ENCODE peak calls at places on chromosomes 11 and 22, in eight cellular contexts. L is testis, A is DND-41, E is HCT116, T is neural progenitor cell, X is SK-N-SH, C is body of pancreas, V is fibroblast of pulmonary artery. M is an unnamed sample.

GRCh38 chr22:33874206-33874605 is 46.1 kb downstream of the LARGE1 start:
- DNase-seq in T (peak; percentile 38), A (no peak), V (no peak), X (no peak), L (no peak), E (no peak), C (no peak), M (no peak)

GRCh38 chr22:46579751-46580449 is 40.3 kb upstream of the GRAMD4 start:
- DNase-seq in L (no peak), C (no peak), T (no peak), X (no peak), E (no peak), A (no peak), V (no peak), M (no peak)

GRCh38 chr22:41929158-41929896 is 2.7 kb upstream of the TNFRSF13C start:
- DNase-seq in T (no peak), E (no peak), X (no peak), V (no peak), C (no peak), L (no peak), A (no peak), M (no peak)

GRCh38 chr22:27436591-27436990 is 365.0 kb downstream of the MN1 start:
- DNase-seq in L (no peak), A (no peak), X (no peak), T (no peak), E (no peak), C (no peak), V (no peak), M (no peak)

GRCh38 chr11:87366766-87367405 is 329.2 kb downstream of the TMEM135 start:
- DNase-seq in A (no peak), L (no peak), E (no peak), T (no peak), V (no peak), X (no peak), C (no peak), M (no peak)

GRCh38 chr22:37848587-37849088 is 581 bp upstream of the EIF3L start:
- DNase-seq in T (peak; percentile 32), C (no peak), A (peak; percentile 27), L (no peak), E (peak; percentile 31), V (peak; percentile 48), X (peak; percentile 43), M (no peak)

GRCh38 chr22:46365166-46365624 is 29.7 kb downstream of the TRMU start:
- DNase-seq in L (no peak), A (no peak), T (no peak), E (no peak), V (no peak), X (no peak), C (no peak), M (no peak)

GRCh38 chr22:42996646-42997365 is 18.1 kb downstream of the PACSIN2 start:
- DNase-seq in A (no peak), C (peak; percentile 57), X (no peak), T (no peak), E (no peak), V (no peak), L (no peak), M (no peak)

GRCh38 chr22:46465348-46465725 is 72.1 kb downstream of the CELSR1 start:
- DNase-seq in L (no peak), E (no peak), X (no peak), A (no peak), V (no peak), T (no peak), C (no peak), M (no peak)

DNA sequence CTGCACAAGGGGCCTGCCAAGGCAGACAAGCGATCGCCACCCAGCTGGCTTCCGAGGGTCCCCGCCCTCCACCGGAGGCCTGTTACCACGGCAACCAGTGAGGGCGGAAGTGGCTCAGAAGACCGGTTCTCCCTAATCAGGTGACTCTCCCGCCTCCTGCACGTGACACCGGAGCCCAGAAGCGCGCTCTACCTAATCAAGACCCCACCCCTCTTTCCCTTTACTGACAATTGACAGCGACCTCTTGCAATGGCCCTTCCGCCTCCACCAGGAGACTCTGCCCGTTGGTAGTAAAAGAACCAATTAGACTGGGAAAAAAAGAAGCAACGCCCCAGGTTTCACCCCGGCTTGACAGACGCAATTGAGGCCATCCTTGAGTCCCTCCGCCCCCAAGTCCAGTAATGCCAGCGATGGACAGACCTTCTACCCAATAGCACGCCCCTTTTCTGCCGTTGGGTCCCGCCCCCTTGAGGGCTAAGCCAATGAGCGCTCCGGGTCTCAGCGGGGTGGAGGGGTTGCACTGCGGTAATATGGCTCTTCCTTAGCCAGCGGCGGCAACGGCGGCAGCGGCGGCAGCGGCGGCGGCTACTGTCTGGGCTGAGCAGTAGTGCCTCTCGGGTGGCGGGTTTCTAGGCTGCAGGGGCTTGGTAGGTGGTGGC is at the start of gene UVRAG:
- DNase-seq in C (peak; percentile 99), E (peak; percentile 98), X (peak; percentile 97), V (peak; percentile 100), T (peak; percentile 99), L (peak; percentile 99), A (peak; percentile 98), M (peak; percentile 98)
- TF ChIP-seq CTCF in C (no peak), E (no peak), X (no peak), V (no peak), T (no peak), L (no peak), A (no peak), M (no peak)

GRCh38 chr11:2400761-2401435 is 348 bp downstream of the TSSC4 start:
- DNase-seq in L (no peak), C (no peak), A (no peak), V (peak; percentile 25), T (peak; percentile 29), E (no peak), X (no peak), M (no peak)

GRCh38 chr11:2401436-2401984 is 960 bp downstream of the TSSC4 start:
- DNase-seq in L (no peak), T (no peak), V (no peak), E (no peak), X (no peak), C (no peak), A (no peak), M (no peak)

GRCh38 chr11:2400069-2400760 is at the start of gene TSSC4:
- DNase-seq in L (peak; percentile 100), X (peak; percentile 99), A (peak; percentile 100), V (peak; percentile 100), C (peak; percentile 99), T (peak; percentile 100), E (peak; percentile 100), M (peak; percentile 99)

GRCh38 chr11:2402890-2403645 is 2.5 kb downstream of the TSSC4 start:
- DNase-seq in L (no peak), E (no peak), T (no peak), X (no peak), V (no peak), A (no peak), C (no peak), M (no peak)

DNA sequence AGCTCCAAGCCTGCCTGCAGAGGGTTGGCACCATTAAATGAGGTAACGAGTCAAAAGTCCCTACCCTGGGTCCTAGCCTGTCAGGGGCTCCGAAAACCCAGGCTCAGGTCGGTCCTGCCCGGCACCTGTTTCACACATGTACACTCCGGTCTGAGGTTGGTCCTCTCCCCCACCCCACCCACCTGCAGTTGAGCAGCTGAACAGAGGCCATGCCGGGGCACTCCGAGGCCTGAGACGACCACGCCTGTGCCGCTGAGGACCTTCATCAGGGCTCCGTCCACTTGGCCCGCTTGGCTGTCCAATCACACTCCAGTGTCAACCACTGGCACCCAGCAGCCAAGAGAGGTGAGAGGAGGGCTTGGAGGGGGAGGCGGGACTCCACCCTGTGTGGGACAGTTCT is 1.6 kb downstream of the TSSC4 start:
- DNase-seq in T (no peak), A (no peak), V (no peak), L (no peak), E (no peak), X (no peak), C (no peak), M (no peak)
- H3K4me3 ChIP-seq in T (peak overlapping the region; percentile 91), A (peak overlapping the region; percentile 98), V (peak overlapping the region; percentile 85), L (no peak overlapping the region), E (peak overlapping the region; percentile 100), X (peak overlapping the region; percentile 100), C (no peak overlapping the region), M (peak overlapping the region; percentile 99)

GRCh38 chr11:81963018-81963417 is 770.6 kb downstream of the FAM181B start:
- DNase-seq in X (peak; percentile 8), C (no peak), L (no peak), T (no peak), A (no peak), V (peak; percentile 44), E (no peak), M (no peak)
- TF ChIP-seq CTCF in X (peak; percentile 59), C (no peak), L (peak; percentile 17), T (peak; percentile 49), A (peak; percentile 41), V (peak; percentile 26), E (no peak), M (no peak)

GRCh38 chr11:126148317-126148716 is 63.1 kb downstream of the RPUSD4 start:
- DNase-seq in V (no peak), T (no peak), X (no peak), L (no peak), A (no peak), C (no peak), E (no peak), M (no peak)

GRCh38 chr11:126149759-126150236 is 61.7 kb downstream of the RPUSD4 start:
- DNase-seq in E (no peak), C (no peak), T (no peak), V (no peak), L (no peak), A (peak; percentile 64), X (no peak), M (no peak)

GRCh38 chr11:126145954-126146353 is 65.5 kb downstream of the RPUSD4 start:
- DNase-seq in X (no peak), A (no peak), E (no peak), V (no peak), L (no peak), T (no peak), C (no peak), M (no peak)

GRCh38 chr11:126146454-126147192 is 64.8 kb downstream of the RPUSD4 start:
- DNase-seq in A (peak; percentile 29), L (no peak), C (no peak), T (peak; percentile 96), E (no peak), X (no peak), V (no peak), M (no peak)

GRCh38 chr11:126147268-126148111 is 64.0 kb downstream of the RPUSD4 start:
- DNase-seq in V (no peak), E (no peak), L (no peak), X (no peak), A (no peak), C (no peak), T (peak; percentile 55), M (no peak)
- H3K4me3 ChIP-seq in V (no peak overlapping the region), E (no peak overlapping the region), L (no peak overlapping the region), X (no peak overlapping the region), A (no peak overlapping the region), C (no peak overlapping the region), T (no peak overlapping the region), M (no peak overlapping the region)

GRCh38 chr11:93361435-93361834 is 30.9 kb downstream of the DEUP1 start:
- DNase-seq in E (no peak), V (no peak), X (no peak), A (no peak), T (no peak), L (no peak), C (no peak), M (no peak)
- TF ChIP-seq CTCF in E (no peak), V (no peak), X (peak; percentile 18), A (peak; percentile 7), T (no peak), L (peak; percentile 65), C (no peak), M (no peak)